ENCODE peak calls at places on chromosomes 2 and 18, in ten cellular contexts. V is H54; Z is HT1080; P is stimulated activated CD8-positive, alpha-beta memory T cell treated with anti-CD3 and anti-CD28 coated beads, Interleukin-12 subunit alpha, Interleukin-12 subunit beta, amount 100 ng/mL, for 4 hours; N is Right ventricle myocardium superior; A is T-cell; L is activated naive CD4-positive, alpha-beta T cell treated with anti-CD3 and anti-CD28 coated beads, Interleukin-2, amount 10 ng/mL, durations not matched to agents 7 days and 5 days; D is RPMI7951; W is upper lobe of right lung; R is OCI-LY7. F is an unnamed sample.

GRCh38 chr2:61376211-61376610 is 94.7 kb downstream of the USP34 start:
- DNase-seq in Z (no peak), V (no peak), N (no peak), W (no peak), R (no peak), A (no peak), L (no peak), D (no peak), P (no peak), F (no peak)

GRCh38 chr2:176079851-176080539 is 3.8 kb downstream of the EVX2 start:
- DNase-seq in V (peak), P (no peak), L (no peak), W (peak), D (peak), A (no peak), R (no peak), N (peak), Z (peak), F (no peak)

GRCh38 chr2:191001032-191001431 is 12.9 kb downstream of the STAT1 start:
- DNase-seq in A (no peak), Z (no peak), R (no peak), V (no peak), P (no peak), W (no peak), D (no peak), N (no peak), L (no peak), F (no peak)

GRCh38 chr2:234099266-234099665 is 48.8 kb downstream of the SPP2 start:
- DNase-seq in R (peak), A (no peak), V (no peak), L (no peak), W (no peak), P (no peak), N (no peak), Z (no peak), D (no peak), F (no peak)

GRCh38 chr2:53751728-53752127 is 15.9 kb upstream of the CHAC2 start:
- DNase-seq in V (peak), N (no peak), Z (peak), D (peak), A (no peak), P (no peak), L (no peak), W (no peak), R (no peak), F (no peak)

GRCh38 chr2:240217431-240218301 is 77.2 kb upstream of the OTOS start:
- DNase-seq in W (no peak), A (no peak), L (peak), R (peak), P (no peak), N (no peak), V (no peak), Z (no peak), D (no peak), F (no peak)

GRCh38 chr18:39796413-39796812 is 2158.6 kb upstream of the PIK3C3 start:
- DNase-seq in W (no peak), P (no peak), A (no peak), L (no peak), N (no peak), R (no peak), Z (no peak), D (peak), V (no peak), F (no peak)

GRCh38 chr18:3472681-3473544 is 22.9 kb downstream of the TGIF1 start:
- DNase-seq in D (no peak), W (no peak), A (no peak), P (no peak), V (no peak), Z (no peak), R (no peak), N (no peak), L (no peak), F (no peak)

GRCh38 chr2:40130251-40130994 is 321.5 kb downstream of the SLC8A1 start:
- DNase-seq in R (no peak), Z (no peak), D (no peak), L (no peak), V (no peak), N (peak), P (no peak), W (no peak), A (no peak), F (no peak)

GRCh38 chr2:86704482-86704971 is 15.6 kb upstream of the RMND5A start:
- DNase-seq in R (no peak), D (peak), V (peak), P (no peak), Z (peak), L (no peak), A (no peak), N (peak), W (no peak), F (peak)

GRCh38 chr18:61891271-61891670 is 1.5 kb downstream of the RNF152 start:
- DNase-seq in N (no peak), A (no peak), R (no peak), D (no peak), L (no peak), P (no peak), V (no peak), Z (no peak), W (no peak), F (no peak)

F was measured in Caki2.